ENCODE peak calls at places on chromosomes 2 and 18, in five cellular contexts. H, Y, Z, O and T are unnamed samples.

GRCh38 chr18:63099848-63100625 is 219.5 kb downstream of the BCL2 start:
- DNase-seq in H (peak), Y (no peak), Z (peak), O (no peak), T (peak)

GRCh38 chr2:179842498-179843153 is 18.8 kb downstream of the ZNF385B start:
- DNase-seq in H (peak), Y (no peak), Z (no peak), O (no peak), T (no peak)

GRCh38 chr2:201883559-201883958 is 77.2 kb downstream of the CDK15 start:
- DNase-seq in H (no peak), Y (no peak), Z (no peak), O (no peak), T (peak)

GRCh38 chr18:50401334-50401733 is 26.5 kb downstream of the SKA1 start:
- DNase-seq in H (no peak), Y (no peak), Z (no peak), O (no peak), T (no peak)

GRCh38 chr18:7757175-7757574 is 190.1 kb downstream of the PTPRM start:
- DNase-seq in H (no peak), Y (no peak), Z (no peak), O (no peak), T (no peak)

GRCh38 chr18:14189858-14190257 is 57.6 kb upstream of the ZNF519 start:
- DNase-seq in H (peak), Y (no peak), Z (no peak), O (no peak), T (no peak)

GRCh38 chr2:45622704-45623103 is 11.6 kb upstream of the SRBD1 start:
- DNase-seq in H (no peak), Y (no peak), Z (no peak), O (no peak), T (no peak)

GRCh38 chr2:28296243-28296642 is 96.4 kb upstream of the FOSL2 start:
- DNase-seq in H (no peak), Y (no peak), Z (no peak), O (no peak), T (no peak)

GRCh38 chr2:33426666-33427231 is 49.7 kb upstream of the RASGRP3 start:
- DNase-seq in H (peak), Y (no peak), Z (no peak), O (no peak), T (no peak)

GRCh38 chr2:174682578-174683391 is 81.5 kb downstream of the CHRNA1 start:
- DNase-seq in H (peak), Y (peak), Z (peak), O (no peak), T (peak)

GRCh38 chr2:233010569-233011267 is 2.3 kb downstream of the NGEF start:
- DNase-seq in H (no peak), Y (no peak), Z (no peak), O (peak), T (no peak)

GRCh38 chr2:138516030-138516704 is 14.6 kb downstream of the SPOPL start:
- DNase-seq in H (no peak), Y (no peak), Z (no peak), O (no peak), T (no peak)

GRCh38 chr2:201406077-201406662 is 45.1 kb downstream of the TRAK2 start:
- DNase-seq in H (no peak), Y (no peak), Z (no peak), O (no peak), T (peak)

GRCh38 chr2:176653856-176654443 is 384.7 kb downstream of the MTX2 start:
- DNase-seq in H (peak), Y (no peak), Z (peak), O (no peak), T (peak)